ENCODE peak calls at places on chromosomes 7 and 10, in five cellular contexts. Y is heart left ventricle, H is WTC11, J is astrocyte of the spinal cord, K is endothelial cell. Z is an unnamed sample.

GRCh38 chr10:88411772-88412349 is 171.3 kb downstream of the RNLS start:
- DNase-seq in K (no peak), J (no peak), Y (no peak), H (no peak), Z (no peak)

GRCh38 chr10:102802920-102803534 is 34.2 kb downstream of the CYP17A1 start:
- DNase-seq in Y (no peak), K (no peak), J (peak), H (peak), Z (peak)

GRCh38 chr7:499853-500485 is 19.7 kb downstream of the PDGFA start:
- DNase-seq in J (no peak), Y (peak), H (no peak), K (no peak), Z (no peak)

GRCh38 chr7:90988996-90989765 is 275.1 kb upstream of the FZD1 start:
- DNase-seq in H (no peak), J (no peak), K (no peak), Y (no peak), Z (no peak)

GRCh38 chr7:50751136-50751535 is 31.6 kb downstream of the GRB10 start:
- DNase-seq in H (no peak), J (no peak), K (no peak), Y (no peak), Z (no peak)

GRCh38 chr7:141325275-141325674 is 225.9 kb upstream of the AGK start:
- DNase-seq in J (no peak), Y (no peak), H (no peak), K (no peak), Z (no peak)

GRCh38 chr10:130662775-130663174 is 526.6 kb downstream of the GLRX3 start:
- DNase-seq in H (no peak), K (no peak), Y (no peak), J (no peak), Z (no peak)

GRCh38 chr7:22647451-22648257 is 79.3 kb upstream of the IL6 start:
- DNase-seq in H (no peak), K (no peak), J (peak), Y (no peak), Z (no peak)

GRCh38 chr7:137606061-137606674 is 240.6 kb downstream of the DGKI start:
- DNase-seq in Y (no peak), K (no peak), J (peak), H (no peak), Z (no peak)

GRCh38 chr7:79820387-79820786 is 314.2 kb upstream of the GNAI1 start:
- DNase-seq in Y (peak), K (no peak), J (peak), H (no peak), Z (peak)

GRCh38 chr7:129657363-129657762 is 45.8 kb downstream of the NRF1 start:
- DNase-seq in K (no peak), H (no peak), J (no peak), Y (no peak), Z (no peak)

GRCh38 chr10:78327778-78328591 is 294.3 kb downstream of the RPS24 start:
- DNase-seq in Y (no peak), J (no peak), K (no peak), H (no peak), Z (no peak)
- TF ChIP-seq CTCF in Y (no peak), J (no peak), K (no peak), H (no peak), Z (no peak)

GRCh38 chr7:51789494-51789893 is 472.9 kb upstream of the COBL start:
- DNase-seq in H (no peak), K (no peak), Y (no peak), J (no peak), Z (no peak)
- TF ChIP-seq CTCF in H (peak), K (no peak), Y (no peak), J (no peak), Z (no peak)

DNA sequence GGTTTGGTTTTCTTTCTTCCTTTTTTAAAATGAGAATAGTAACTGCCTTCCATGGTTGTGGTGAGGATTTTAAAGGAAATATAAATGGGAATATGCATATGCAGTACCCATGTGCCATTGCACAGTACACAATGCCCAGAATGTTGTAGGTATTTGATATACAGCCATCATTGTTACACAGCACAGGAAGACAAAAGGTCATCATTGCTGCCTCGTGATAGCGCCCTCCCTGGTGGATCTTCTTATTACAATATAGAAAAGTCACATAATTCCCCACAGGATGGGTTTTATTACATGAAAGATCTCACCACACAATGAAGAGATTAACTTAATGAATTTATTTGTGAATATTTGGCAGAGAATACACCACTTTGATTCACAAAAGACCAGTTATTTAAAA is 76.5 kb downstream of the PPP1R17 start:
- DNase-seq in H (no peak), K (no peak), Y (no peak), J (no peak), Z (no peak)
- TF ChIP-seq CTCF in H (peak), K (peak), Y (no peak), J (peak), Z (no peak)

DNA sequence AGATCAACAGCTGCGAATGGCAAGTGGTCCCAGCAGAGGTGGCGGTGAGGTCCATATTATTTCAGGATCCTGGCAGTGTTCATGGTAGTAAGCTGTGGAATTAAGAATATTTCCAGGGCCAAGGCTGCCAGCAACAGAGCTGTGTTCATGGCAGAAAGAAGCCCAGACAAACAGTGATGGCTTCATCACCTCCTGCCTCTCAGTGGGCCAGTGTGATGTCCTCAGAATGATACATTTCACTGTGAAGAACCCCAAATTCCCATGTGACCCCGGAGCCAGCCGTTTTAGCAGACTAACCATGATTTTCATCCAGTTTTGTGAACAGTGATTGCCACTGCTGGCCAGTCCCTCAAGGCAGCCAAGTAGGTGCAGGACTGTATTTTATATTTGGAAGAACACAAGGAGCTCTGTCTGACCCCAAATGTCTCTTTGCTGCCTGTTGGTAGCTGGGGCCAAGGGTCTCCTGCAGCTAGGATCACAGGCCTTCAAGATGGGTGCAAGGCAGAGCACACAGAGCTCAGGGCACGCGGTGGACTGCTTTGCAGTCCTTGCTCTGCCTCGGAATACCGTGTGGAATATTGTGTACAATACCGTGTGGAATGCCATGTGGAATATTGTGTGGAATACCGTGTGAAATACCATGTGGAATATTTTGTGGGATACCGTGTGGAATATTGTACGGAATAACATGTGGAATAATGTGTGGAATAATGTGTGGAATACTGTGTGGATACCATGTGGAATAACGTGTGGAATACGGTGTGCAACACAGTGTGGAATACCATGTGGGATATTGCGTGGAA is 132.3 kb upstream of the CHST15 start:
- DNase-seq in J (no peak), Y (no peak), K (no peak), H (no peak), Z (no peak)
- TF ChIP-seq CTCF in J (no peak), Y (no peak), K (no peak), H (no peak), Z (no peak)

GRCh38 chr7:94182066-94182465 is 177.9 kb upstream of the BET1 start:
- DNase-seq in J (peak), Y (no peak), K (no peak), H (no peak), Z (no peak)
- TF ChIP-seq CTCF in J (no peak), Y (no peak), K (no peak), H (no peak), Z (no peak)

DNA sequence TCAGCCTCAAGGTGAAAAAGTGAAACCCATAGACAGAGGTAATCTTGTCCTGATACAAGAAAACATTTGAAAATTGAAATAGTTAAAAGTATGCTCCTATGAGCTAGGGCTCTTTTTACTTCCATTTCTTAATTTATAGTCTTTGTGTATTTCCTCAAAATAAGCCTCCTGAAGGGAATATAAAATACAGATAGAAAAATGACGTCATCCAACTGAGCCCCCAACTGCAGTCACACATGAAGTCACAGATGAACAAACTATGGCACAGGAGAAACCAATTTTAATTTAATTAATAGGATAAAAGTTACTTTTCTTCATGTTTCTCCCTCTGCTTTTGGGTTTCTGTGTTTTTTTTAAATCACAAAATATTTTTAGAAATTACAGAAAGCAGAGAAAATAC is 280.3 kb downstream of the HTR7 start:
- DNase-seq in K (no peak), Y (no peak), J (no peak), H (no peak), Z (no peak)
- TF ChIP-seq CTCF in K (no peak), Y (no peak), J (no peak), H (no peak), Z (no peak)